ENCODE peak calls at places on chromosome 14, in four cellular contexts. B is GM23338, M is GM12892, Q is stomach. P is an unnamed sample.

GRCh38 chr14:101845896-101846295 is 84.4 kb downstream of the PPP2R5C start:
- DNase-seq in B (no peak), M (no peak), Q (no peak), P (no peak)

GRCh38 chr14:77024171-77024627 is 4.3 kb downstream of the IRF2BPL start:
- DNase-seq in B (peak), M (no peak), Q (no peak), P (no peak)

GRCh38 chr14:51859136-51859535 is 1.3 kb upstream of the GNG2 start:
- DNase-seq in B (no peak), M (no peak), Q (no peak), P (no peak)

GRCh38 chr14:76329150-76329881 is 46.6 kb upstream of the ESRRB start:
- DNase-seq in B (peak), M (no peak), Q (no peak), P (no peak)

GRCh38 chr14:51996148-51996746 is 6.9 kb downstream of the RTRAF start:
- DNase-seq in B (peak), M (no peak), Q (no peak), P (no peak)

GRCh38 chr14:102295301-102295700 is 9.7 kb downstream of the MOK start:
- DNase-seq in B (no peak), M (no peak), Q (no peak), P (no peak)

GRCh38 chr14:48792376-48793024 is 793.7 kb downstream of the RPS29 start:
- DNase-seq in B (peak), M (no peak), Q (no peak), P (no peak)

GRCh38 chr14:96525452-96525851 is 23.3 kb downstream of the PAPOLA start:
- DNase-seq in B (no peak), M (no peak), Q (no peak), P (no peak)

GRCh38 chr14:95828649-95829265 is 47.9 kb upstream of the TUNAR start:
- DNase-seq in B (no peak), M (no peak), Q (no peak), P (no peak)

GRCh38 chr14:95500772-95501401 is 15.6 kb downstream of the SYNE3 start:
- DNase-seq in B (no peak), M (no peak), Q (peak), P (no peak)

GRCh38 chr14:36818794-36819384 is 157.2 kb downstream of the PAX9 start:
- DNase-seq in B (no peak), M (no peak), Q (no peak), P (no peak)

GRCh38 chr14:87430810-87431209 is 562.2 kb downstream of the GALC start:
- DNase-seq in B (no peak), M (no peak), Q (no peak), P (no peak)

GRCh38 chr14:30985796-30986195 is 39.7 kb upstream of the AP4S1 start:
- DNase-seq in B (no peak), M (no peak), Q (no peak), P (no peak)

GRCh38 chr14:55448146-55448614 is 7.8 kb upstream of the TBPL2 start:
- DNase-seq in B (no peak), M (no peak), Q (peak), P (no peak)

GRCh38 chr14:80567905-80568512 is 356.7 kb upstream of the DIO2 start:
- DNase-seq in B (no peak), M (no peak), Q (no peak), P (no peak)

GRCh38 chr14:63752449-63753169 is 24.7 kb upstream of the SGPP1 start:
- DNase-seq in B (no peak), M (no peak), Q (no peak), P (no peak)

GRCh38 chr14:59224341-59224740 is 35.9 kb downstream of the DAAM1 start:
- DNase-seq in B (no peak), M (no peak), Q (no peak), P (no peak)

GRCh38 chr14:97924922-97925613 is 1127.9 kb downstream of the VRK1 start:
- DNase-seq in B (no peak), M (no peak), Q (no peak), P (no peak)

GRCh38 chr14:27096091-27096490 is 498.3 kb upstream of the NOVA1 start:
- DNase-seq in B (no peak), M (no peak), Q (no peak), P (no peak)

GRCh38 chr14:91303091-91303923 is 58.8 kb upstream of the GPR68 start:
- DNase-seq in B (peak), M (peak), Q (no peak), P (no peak)

GRCh38 chr14:60245316-60246177 is 3.5 kb upstream of the PPM1A start:
- DNase-seq in B (no peak), M (no peak), Q (no peak), P (no peak)

DNA sequence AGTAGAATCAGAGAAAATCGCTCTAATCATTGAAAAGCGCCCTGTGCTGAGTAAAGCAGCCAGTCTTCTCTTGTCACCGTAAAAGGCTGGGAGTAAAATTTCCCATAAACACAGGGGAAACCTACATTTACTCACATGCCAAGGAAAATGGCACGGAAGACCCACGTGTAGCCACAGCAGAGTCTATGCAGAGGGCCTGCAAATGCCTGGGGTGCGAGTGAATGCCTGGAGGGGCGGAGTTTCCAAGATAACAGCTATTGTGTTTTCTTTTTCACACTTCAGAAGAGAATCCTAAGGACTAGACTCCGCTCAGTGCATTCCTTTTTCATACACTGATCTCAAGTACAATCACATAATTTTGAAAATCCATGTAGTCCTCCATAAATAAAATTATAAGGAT is 159.9 kb upstream of the FOXN3 start:
- DNase-seq in B (peak), M (no peak), Q (no peak), P (no peak)
- TF ChIP-seq POLR2AphosphoS5 in B (no peak), M (no peak), Q (no peak), P (no peak)

DNA sequence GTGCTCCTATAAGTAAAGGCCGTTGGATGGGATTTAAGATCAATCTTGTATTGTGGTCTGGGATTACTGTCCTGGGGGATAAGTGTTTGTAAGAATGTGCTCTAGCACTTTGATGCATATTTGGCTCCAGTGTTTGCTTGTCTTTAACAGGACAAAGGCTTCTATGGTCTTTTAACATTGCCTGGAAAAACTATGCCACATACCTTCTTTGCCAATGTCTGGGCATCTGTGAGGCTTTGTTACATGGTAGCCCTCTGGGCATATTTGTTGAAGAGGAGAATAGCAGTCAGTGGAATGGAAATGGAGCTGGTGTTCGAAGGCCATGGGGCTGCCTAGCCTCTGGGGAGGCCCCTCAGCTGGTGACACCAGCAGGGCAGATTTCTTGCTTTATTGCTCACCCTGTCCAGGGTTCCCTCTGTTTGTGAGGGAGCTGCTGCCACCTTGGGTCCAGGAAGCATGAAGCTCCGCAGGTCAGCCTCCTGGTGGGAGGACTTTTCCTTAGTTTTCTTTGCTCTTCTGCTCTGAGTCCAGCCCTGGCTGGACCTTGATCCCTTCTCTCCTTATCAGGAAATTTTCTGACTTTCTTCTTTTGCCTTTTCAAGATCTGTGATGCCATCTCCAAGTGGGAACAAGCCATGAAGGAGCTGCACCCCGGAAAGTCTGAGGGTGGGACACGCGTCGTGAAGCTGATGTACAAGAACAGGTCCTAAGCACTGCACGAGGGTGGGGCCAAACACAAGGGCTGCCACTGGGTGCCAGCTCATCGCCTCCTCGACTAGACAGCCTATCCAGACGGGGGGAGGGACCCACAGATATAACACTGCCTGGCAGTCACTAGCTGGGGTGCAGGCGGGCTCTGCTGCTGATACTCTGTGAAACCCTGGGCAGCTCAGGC is 19.5 kb downstream of the PIGH start:
- DNase-seq in B (no peak), M (no peak), Q (no peak), P (peak)
- TF ChIP-seq POLR2AphosphoS5 in B (no peak), M (no peak), Q (no peak), P (no peak)

GRCh38 chr14:21024668-21025373 is at the start of gene NDRG2:
- DNase-seq in B (peak), M (peak), Q (peak), P (peak)
- TF ChIP-seq POLR2AphosphoS5 in B (peak), M (no peak), Q (no peak), P (no peak)

DNA sequence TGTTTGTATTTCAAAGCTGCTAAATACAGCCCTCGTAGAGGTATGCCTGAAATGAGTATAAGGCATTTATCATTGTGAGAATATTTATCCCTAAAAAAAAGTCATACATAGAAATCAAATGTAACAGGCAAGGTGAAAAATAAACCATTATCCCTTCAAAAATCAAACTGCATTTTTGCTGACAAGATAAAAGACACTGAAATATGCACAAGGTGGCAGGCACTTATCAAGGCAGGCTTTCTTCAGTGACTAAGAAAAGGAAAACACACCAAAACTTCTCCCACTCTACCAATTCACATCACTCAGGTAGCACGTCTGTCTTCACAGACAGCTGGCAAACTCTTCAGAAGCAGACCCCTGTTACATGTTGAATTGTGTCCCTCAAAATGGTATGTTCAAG is 23.6 kb downstream of the ARMH4 start:
- DNase-seq in B (no peak), M (no peak), Q (no peak), P (no peak)
- TF ChIP-seq POLR2AphosphoS5 in B (no peak), M (no peak), Q (no peak), P (no peak)

GRCh38 chr14:103872492-103873113 is 25.2 kb upstream of the PPP1R13B start:
- DNase-seq in B (peak), M (no peak), Q (no peak), P (no peak)

GRCh38 chr14:103870891-103871595 is 23.7 kb upstream of the PPP1R13B start:
- DNase-seq in B (no peak), M (no peak), Q (no peak), P (no peak)

GRCh38 chr14:103869406-103870143 is 22.2 kb upstream of the PPP1R13B start:
- DNase-seq in B (no peak), M (no peak), Q (no peak), P (no peak)

GRCh38 chr14:103870144-103870876 is 22.9 kb upstream of the PPP1R13B start:
- DNase-seq in B (no peak), M (no peak), Q (peak), P (no peak)

DNA sequence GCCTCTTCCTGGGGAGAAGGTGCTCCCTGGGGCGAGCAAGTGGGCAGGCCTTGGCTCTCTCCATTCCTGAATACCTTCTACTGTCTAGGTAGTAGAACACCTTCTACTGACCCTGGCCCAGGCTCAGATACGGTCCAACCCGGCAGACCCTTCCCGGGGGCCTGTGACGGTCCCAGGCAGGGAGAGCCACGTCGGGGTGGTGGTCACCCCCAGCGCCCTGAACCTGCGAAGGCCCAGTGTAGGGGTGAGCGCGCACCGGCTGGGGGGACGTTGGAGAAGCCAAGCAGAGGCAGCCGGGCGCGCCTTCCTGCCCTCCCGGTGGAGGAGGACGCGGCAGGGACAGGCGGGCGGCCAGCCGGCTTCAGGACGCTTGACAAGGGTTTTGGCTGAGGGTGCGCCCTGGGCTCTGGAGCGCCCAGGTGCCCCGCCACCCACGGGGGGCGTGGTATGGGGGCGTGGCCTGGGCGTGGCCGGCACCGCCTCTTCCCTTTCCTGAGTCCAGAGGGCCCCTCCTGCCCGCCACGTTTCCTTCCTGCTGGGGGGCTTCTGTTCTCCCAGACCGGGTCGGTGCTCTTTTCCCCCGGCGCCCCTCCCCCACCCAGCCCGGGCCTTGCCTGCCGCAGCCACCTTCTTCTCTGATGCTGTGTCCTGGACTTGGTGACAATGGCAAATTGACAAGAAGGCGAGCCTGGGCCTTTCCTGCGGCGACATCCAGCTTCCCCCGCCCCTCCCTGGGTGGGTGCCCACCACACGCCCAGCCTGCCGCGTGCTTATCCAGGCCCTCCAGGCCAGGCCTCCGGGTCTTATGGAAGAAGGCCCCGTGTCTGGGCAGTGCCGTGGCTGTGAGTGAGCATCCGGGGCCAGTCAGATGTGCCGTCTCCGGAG is 24.5 kb upstream of the PPP1R13B start:
- DNase-seq in B (peak), M (peak), Q (peak), P (no peak)
- TF ChIP-seq POLR2AphosphoS5 in B (peak), M (no peak), Q (peak), P (no peak)

DNA sequence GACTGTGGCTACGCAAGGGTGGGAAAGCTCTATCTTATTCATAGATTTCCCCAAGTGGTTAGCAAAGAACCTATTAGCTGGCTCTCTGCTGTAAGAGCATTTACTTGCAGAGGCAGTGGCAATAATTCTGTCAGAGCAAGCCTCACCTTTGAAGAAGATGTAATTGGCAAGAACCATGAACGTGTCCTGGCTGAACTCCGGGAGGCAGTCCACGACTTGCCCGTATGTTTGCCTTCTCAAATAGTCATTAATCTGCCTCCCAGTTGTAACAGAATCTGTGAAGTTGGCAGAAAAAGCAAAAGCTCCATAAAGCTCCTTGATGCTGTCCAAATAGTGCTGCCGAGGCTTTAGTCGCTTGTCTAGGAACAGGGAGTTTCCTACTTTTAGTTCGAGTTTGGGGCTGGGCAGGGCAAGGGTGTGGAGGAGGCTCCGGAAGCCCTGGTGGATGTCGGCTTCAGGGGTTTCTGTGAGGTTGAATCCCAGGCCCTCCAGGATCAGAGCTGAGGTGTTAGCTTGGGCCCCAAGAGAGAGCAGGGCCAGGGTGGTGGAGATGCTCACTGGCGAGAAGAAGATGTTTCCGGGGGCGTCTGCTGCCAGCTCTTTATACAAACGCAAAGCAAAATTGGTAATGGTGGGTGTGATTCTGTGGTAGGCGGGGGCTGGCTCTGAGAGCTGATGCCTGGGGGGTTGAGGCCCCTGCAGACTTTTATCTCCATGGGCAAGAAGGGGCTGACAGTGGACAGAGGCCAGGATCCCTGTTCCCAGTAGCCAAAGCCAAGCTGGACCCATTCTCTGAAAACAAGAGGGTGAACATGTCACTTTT is 4.4 kb downstream of the SERPINA11 start:
- DNase-seq in B (no peak), M (no peak), Q (no peak), P (no peak)
- TF ChIP-seq POLR2AphosphoS5 in B (no peak), M (no peak), Q (no peak), P (no peak)

GRCh38 chr14:35401853-35402252 is 2.7 kb downstream of the NFKBIA start:
- DNase-seq in B (no peak), M (no peak), Q (no peak), P (no peak)

GRCh38 chr14:35403397-35404245 is 928 bp downstream of the NFKBIA start:
- DNase-seq in B (peak), M (peak), Q (peak), P (peak)

GRCh38 chr14:35401422-35401729 is 3.2 kb downstream of the NFKBIA start:
- DNase-seq in B (no peak), M (no peak), Q (no peak), P (no peak)

GRCh38 chr14:35403085-35403396 is 1.5 kb downstream of the NFKBIA start:
- DNase-seq in B (no peak), M (no peak), Q (no peak), P (no peak)

GRCh38 chr14:35402323-35403084 is 2.0 kb downstream of the NFKBIA start:
- DNase-seq in B (no peak), M (no peak), Q (no peak), P (no peak)
- TF ChIP-seq POLR2AphosphoS5 in B (no peak), M (peak), Q (peak), P (no peak)

GRCh38 chr14:105301103-105301914 is 508 bp upstream of the BRF1 start:
- DNase-seq in B (peak), M (peak), Q (peak), P (peak)
- TF ChIP-seq POLR2AphosphoS5 in B (peak), M (no peak), Q (no peak), P (no peak)

GRCh38 chr14:21241218-21241819 is 27.9 kb downstream of the HNRNPC start:
- DNase-seq in B (peak), M (no peak), Q (no peak), P (no peak)
- TF ChIP-seq POLR2AphosphoS5 in B (no peak), M (peak), Q (no peak), P (no peak)

GRCh38 chr14:103517172-103517566 is 5.5 kb downstream of the CKB start:
- DNase-seq in B (no peak), M (no peak), Q (no peak), P (no peak)

GRCh38 chr14:103519043-103519836 is 3.4 kb downstream of the CKB start:
- DNase-seq in B (no peak), M (no peak), Q (peak), P (no peak)

GRCh38 chr14:103519837-103520212 is 2.8 kb downstream of the CKB start:
- DNase-seq in B (no peak), M (no peak), Q (peak), P (no peak)

GRCh38 chr14:103517626-103518415 is 4.8 kb downstream of the CKB start:
- DNase-seq in B (peak), M (no peak), Q (peak), P (peak)

DNA sequence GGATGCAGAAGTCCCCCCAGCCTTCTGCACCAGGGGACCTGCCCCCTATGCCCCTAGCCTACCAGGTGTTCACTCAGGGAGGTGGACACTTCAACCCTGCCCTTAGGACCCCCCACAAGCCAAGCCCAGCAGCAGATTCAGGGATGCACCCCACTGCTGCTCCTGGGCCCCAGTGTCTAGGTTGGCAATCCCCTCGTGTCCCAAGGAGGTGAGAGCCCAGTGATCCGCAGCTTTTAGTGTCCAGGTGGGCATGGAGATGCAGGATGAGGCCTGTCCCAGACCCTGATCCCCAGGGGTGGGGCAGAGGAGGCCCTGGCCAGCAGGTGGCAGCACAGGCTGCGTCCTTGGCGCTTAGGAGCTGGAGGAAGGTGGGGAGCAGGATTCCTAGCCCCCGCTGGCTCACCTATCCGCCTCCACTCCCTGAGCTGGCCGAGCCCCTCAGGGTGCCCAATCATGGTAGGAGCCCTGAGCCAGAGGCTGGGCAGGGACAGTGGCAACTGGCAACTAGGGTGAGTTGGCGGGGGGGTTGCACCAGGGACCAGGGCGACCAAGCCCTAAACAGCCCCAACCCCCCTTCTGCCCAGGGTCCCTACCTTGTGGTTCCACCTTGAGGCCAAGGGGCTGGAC is 4.1 kb downstream of the CKB start:
- DNase-seq in B (peak), M (peak), Q (peak), P (peak)
- TF ChIP-seq POLR2AphosphoS5 in B (peak), M (no peak), Q (no peak), P (no peak)

P was measured in suprapubic skin.